ENCODE peak calls at places on chromosomes 16 and 17, in ten cellular contexts. Y, B, E, G, S, X, T, K, L and Z are unnamed samples.

GRCh38 chr17:37742114-37742761 is 2.6 kb downstream of the HNF1B start:
- DNase-seq in Y (no peak), B (no peak), E (no peak), G (no peak), S (no peak), X (no peak), T (no peak), K (peak), L (peak), Z (peak)

GRCh38 chr16:88331989-88332920 is 50.5 kb upstream of the ZNF469 start:
- DNase-seq in Y (peak), B (no peak), E (peak), G (no peak), S (peak), X (no peak), T (no peak), K (peak), L (no peak), Z (peak)

GRCh38 chr17:7912927-7913524 is 3.1 kb downstream of the RNF227 start:
- DNase-seq in Y (peak), B (peak), E (peak), G (no peak), S (peak), X (no peak), T (peak), K (no peak), L (peak), Z (peak)

GRCh38 chr17:50272246-50272645 is 2.0 kb upstream of the TMEM92 start:
- DNase-seq in Y (no peak), B (peak), E (no peak), G (no peak), S (peak), X (no peak), T (no peak), K (no peak), L (no peak), Z (no peak)

GRCh38 chr17:2926019-2926650 is 129.9 kb downstream of the RAP1GAP2 start:
- DNase-seq in Y (peak), B (no peak), E (no peak), G (no peak), S (no peak), X (no peak), T (no peak), K (no peak), L (no peak), Z (peak)

GRCh38 chr17:77909816-77910215 is 48.7 kb upstream of the TNRC6C start:
- DNase-seq in Y (no peak), B (no peak), E (no peak), G (no peak), S (no peak), X (no peak), T (no peak), K (no peak), L (no peak), Z (no peak)

GRCh38 chr16:82412770-82413169 is 214.0 kb upstream of the CDH13 start:
- DNase-seq in Y (no peak), B (no peak), E (no peak), G (no peak), S (no peak), X (no peak), T (no peak), K (no peak), L (no peak), Z (no peak)

GRCh38 chr17:67578058-67578457 is 139.7 kb upstream of the NOL11 start:
- DNase-seq in Y (no peak), B (no peak), E (no peak), G (no peak), S (no peak), X (no peak), T (no peak), K (no peak), L (no peak), Z (no peak)

GRCh38 chr17:58229384-58229783 is 9.0 kb upstream of the LPO start:
- DNase-seq in Y (no peak), B (no peak), E (no peak), G (no peak), S (no peak), X (no peak), T (no peak), K (no peak), L (no peak), Z (no peak)

GRCh38 chr16:13427943-13428342 is 492.0 kb upstream of the ERCC4 start:
- DNase-seq in Y (no peak), B (no peak), E (no peak), G (no peak), S (no peak), X (no peak), T (no peak), K (no peak), L (no peak), Z (no peak)

GRCh38 chr16:68257251-68257905 is 6.9 kb upstream of the SLC7A6 start:
- DNase-seq in Y (no peak), B (no peak), E (no peak), G (no peak), S (no peak), X (no peak), T (no peak), K (no peak), L (no peak), Z (peak)

GRCh38 chr16:60329110-60329509 is 1595.0 kb upstream of the GOT2 start:
- DNase-seq in Y (no peak), B (no peak), E (no peak), G (no peak), S (no peak), X (no peak), T (no peak), K (no peak), L (no peak), Z (no peak)

GRCh38 chr16:13110124-13110796 is 208.9 kb downstream of the SHISA9 start:
- DNase-seq in Y (no peak), B (no peak), E (no peak), G (no peak), S (no peak), X (no peak), T (no peak), K (no peak), L (no peak), Z (peak)

GRCh38 chr17:7308625-7309433 is 1.4 kb downstream of the EIF5A start:
- DNase-seq in Y (peak), B (peak), E (peak), G (peak), S (peak), X (no peak), T (peak), K (peak), L (peak), Z (peak)

GRCh38 chr16:72837846-72838661 is 209.9 kb downstream of the ZFHX3 start:
- DNase-seq in Y (no peak), B (no peak), E (no peak), G (no peak), S (no peak), X (no peak), T (no peak), K (no peak), L (no peak), Z (no peak)

GRCh38 chr16:2470603-2471015 is 488 bp upstream of the NTN3 start:
- DNase-seq in Y (no peak), B (no peak), E (no peak), G (no peak), S (no peak), X (no peak), T (no peak), K (no peak), L (no peak), Z (no peak)

GRCh38 chr17:81096741-81097133 is 61.8 kb downstream of the BAIAP2 start:
- DNase-seq in Y (no peak), B (no peak), E (no peak), G (no peak), S (no peak), X (no peak), T (no peak), K (no peak), L (no peak), Z (peak)

GRCh38 chr17:70426752-70427151 is 257.4 kb downstream of the KCNJ2 start:
- DNase-seq in Y (no peak), B (no peak), E (no peak), G (no peak), S (no peak), X (no peak), T (no peak), K (no peak), L (no peak), Z (no peak)

GRCh38 chr17:63841350-63842172 is 924 bp downstream of the SMARCD2 start:
- DNase-seq in Y (no peak), B (peak), E (no peak), G (no peak), S (peak), X (no peak), T (peak), K (peak), L (peak), Z (no peak)

GRCh38 chr17:71085238-71086033 is 916.1 kb downstream of the KCNJ2 start:
- DNase-seq in Y (no peak), B (no peak), E (peak), G (no peak), S (no peak), X (no peak), T (no peak), K (peak), L (peak), Z (peak)

GRCh38 chr16:51243836-51244483 is 92.9 kb upstream of the SALL1 start:
- DNase-seq in Y (no peak), B (no peak), E (no peak), G (no peak), S (no peak), X (no peak), T (no peak), K (peak), L (no peak), Z (no peak)

GRCh38 chr17:17151962-17152361 is 54.2 kb downstream of the PLD6 start:
- DNase-seq in Y (peak), B (peak), E (peak), G (no peak), S (peak), X (no peak), T (peak), K (peak), L (peak), Z (peak)

GRCh38 chr17:29151567-29151966 is 28.6 kb downstream of the MYO18A start:
- DNase-seq in Y (peak), B (no peak), E (no peak), G (no peak), S (peak), X (no peak), T (no peak), K (no peak), L (no peak), Z (peak)

GRCh38 chr17:1559047-1559742 is 3.4 kb downstream of the PITPNA start:
- DNase-seq in Y (no peak), B (no peak), E (no peak), G (no peak), S (no peak), X (no peak), T (no peak), K (no peak), L (no peak), Z (no peak)

GRCh38 chr17:4161560-4162221 is 18.7 kb downstream of the CYB5D2 start:
- DNase-seq in Y (peak), B (no peak), E (no peak), G (no peak), S (peak), X (no peak), T (no peak), K (no peak), L (no peak), Z (peak)

GRCh38 chr17:73420897-73421296 is 109.1 kb upstream of the CDC42EP4 start:
- DNase-seq in Y (peak), B (no peak), E (peak), G (no peak), S (peak), X (no peak), T (no peak), K (no peak), L (no peak), Z (peak)

GRCh38 chr17:6548578-6549330 is 7.6 kb downstream of the PITPNM3 start:
- DNase-seq in Y (no peak), B (no peak), E (no peak), G (no peak), S (peak), X (no peak), T (peak), K (peak), L (peak), Z (no peak)

GRCh38 chr17:73455050-73455687 is 143.4 kb upstream of the CDC42EP4 start:
- DNase-seq in Y (no peak), B (no peak), E (no peak), G (no peak), S (no peak), X (no peak), T (no peak), K (peak), L (no peak), Z (no peak)

GRCh38 chr17:34371405-34371804 is 8.4 kb upstream of the CCL1 start:
- DNase-seq in Y (no peak), B (no peak), E (no peak), G (no peak), S (no peak), X (no peak), T (no peak), K (no peak), L (no peak), Z (no peak)

GRCh38 chr16:53816211-53816610 is 112.3 kb downstream of the FTO start:
- DNase-seq in Y (no peak), B (no peak), E (no peak), G (no peak), S (no peak), X (no peak), T (no peak), K (no peak), L (no peak), Z (no peak)

GRCh38 chr17:73639926-73640325 is 4.3 kb downstream of the SDK2 start:
- DNase-seq in Y (no peak), B (no peak), E (no peak), G (no peak), S (no peak), X (no peak), T (no peak), K (peak), L (no peak), Z (no peak)

GRCh38 chr16:84117482-84117843 is 721 bp upstream of the MBTPS1 start:
- DNase-seq in Y (peak), B (no peak), E (no peak), G (no peak), S (no peak), X (no peak), T (no peak), K (no peak), L (no peak), Z (no peak)

GRCh38 chr17:63399856-63400255 is 46.2 kb downstream of the CYB561 start:
- DNase-seq in Y (no peak), B (peak), E (no peak), G (no peak), S (no peak), X (no peak), T (peak), K (peak), L (no peak), Z (no peak)

GRCh38 chr17:47204722-47205418 is 4.3 kb upstream of the MYL4 start:
- DNase-seq in Y (no peak), B (no peak), E (no peak), G (no peak), S (peak), X (no peak), T (peak), K (no peak), L (peak), Z (peak)

GRCh38 chr17:80025140-80025539 is 10.5 kb downstream of the TBC1D16 start:
- DNase-seq in Y (no peak), B (no peak), E (no peak), G (no peak), S (no peak), X (no peak), T (no peak), K (no peak), L (no peak), Z (no peak)

GRCh38 chr17:80474933-80475915 is 1.2 kb downstream of the NPTX1 start:
- DNase-seq in Y (no peak), B (no peak), E (no peak), G (no peak), S (peak), X (no peak), T (no peak), K (no peak), L (peak), Z (no peak)

GRCh38 chr16:75733305-75734141 is 7.2 kb upstream of the CPHXL start:
- DNase-seq in Y (no peak), B (peak), E (no peak), G (no peak), S (peak), X (no peak), T (no peak), K (no peak), L (no peak), Z (no peak)

GRCh38 chr17:41863074-41863843 is 2.0 kb downstream of the KLHL11 start:
- DNase-seq in Y (no peak), B (no peak), E (no peak), G (no peak), S (no peak), X (no peak), T (no peak), K (no peak), L (peak), Z (no peak)

GRCh38 chr17:46785696-46786095 is 32.8 kb downstream of the WNT3 start:
- DNase-seq in Y (no peak), B (no peak), E (no peak), G (no peak), S (no peak), X (no peak), T (no peak), K (no peak), L (no peak), Z (peak)